ENCODE peak calls at places on chromosomes 11 and 22, in five cellular contexts. K is H1, B is K562, A is GM12878, C is SK-N-SH. F is an unnamed sample.

GRCh38 chr11:28842716-28843115 is 734.5 kb downstream of the METTL15 start:
- DNase-seq in B (no peak), K (no peak), A (no peak), C (no peak), F (no peak)

GRCh38 chr11:36389811-36390210 is 93.7 kb downstream of the PRR5L start:
- DNase-seq in C (no peak), K (no peak), A (no peak), B (no peak), F (no peak)

GRCh38 chr22:22366478-22366988 is 121.9 kb downstream of the VPREB1 start:
- DNase-seq in K (no peak), C (no peak), A (no peak), B (no peak), F (no peak)

GRCh38 chr22:20656902-20657836 is 116.7 kb upstream of the SERPIND1 start:
- DNase-seq in C (no peak), K (peak), A (no peak), B (peak), F (no peak)

GRCh38 chr11:20605602-20606091 is 6.2 kb downstream of the SLC6A5 start:
- DNase-seq in B (no peak), K (no peak), A (no peak), C (no peak), F (no peak)

GRCh38 chr11:15607361-15608036 is 492.8 kb downstream of the INSC start:
- DNase-seq in A (no peak), B (no peak), K (no peak), C (no peak), F (no peak)

GRCh38 chr11:64714664-64715063 is 8.3 kb downstream of the NRXN2 start:
- DNase-seq in A (no peak), K (no peak), B (no peak), C (no peak), F (no peak)

GRCh38 chr22:20015971-20016733 is 471 bp downstream of the ARVCF start:
- DNase-seq in K (peak), B (peak), C (peak), A (no peak), F (peak)

GRCh38 chr11:125193158-125193557 is 28.6 kb downstream of the PKNOX2 start:
- DNase-seq in C (no peak), B (no peak), K (no peak), A (no peak), F (no peak)

GRCh38 chr11:63680842-63681207 is 475 bp upstream of the RTN3 start:
- DNase-seq in K (no peak), B (peak), C (peak), A (no peak), F (no peak)

GRCh38 chr11:111091341-111091740 is 154.2 kb upstream of the POU2AF2 start:
- DNase-seq in B (no peak), A (no peak), C (no peak), K (no peak), F (no peak)

GRCh38 chr11:2466869-2467694 is 22.3 kb downstream of the KCNQ1 start:
- DNase-seq in C (no peak), A (no peak), K (no peak), B (no peak), F (peak)

GRCh38 chr22:44574057-44574456 is 76.0 kb upstream of the RTL6 start:
- DNase-seq in B (no peak), C (no peak), A (no peak), K (no peak), F (no peak)

GRCh38 chr11:34620820-34621792 is at the start of gene EHF:
- DNase-seq in C (no peak), B (no peak), K (no peak), A (no peak), F (no peak)

GRCh38 chr11:130420478-130421198 is 7.8 kb downstream of the ADAMTS8 start:
- DNase-seq in K (no peak), C (no peak), B (no peak), A (no peak), F (no peak)

GRCh38 chr11:94455861-94456260 is 37.8 kb downstream of the MRE11 start:
- DNase-seq in A (no peak), C (no peak), K (no peak), B (no peak), F (no peak)

GRCh38 chr11:108319541-108320145 is 96.8 kb downstream of the ATM start:
- DNase-seq in A (no peak), K (no peak), C (no peak), B (no peak), F (no peak)

GRCh38 chr22:25774575-25775026 is 32.6 kb downstream of the MYO18B start:
- DNase-seq in K (peak), C (peak), A (no peak), B (no peak), F (no peak)

GRCh38 chr11:73308963-73309960 is 1.2 kb downstream of the ARHGEF17 start:
- DNase-seq in K (peak), C (no peak), B (peak), A (no peak), F (peak)

GRCh38 chr22:37245740-37246139 is 1.7 kb upstream of the RAC2 start:
- DNase-seq in B (no peak), C (no peak), K (no peak), A (no peak), F (no peak)

GRCh38 chr22:47295226-47295901 is 532.9 kb downstream of the TBC1D22A start:
- DNase-seq in C (peak), A (no peak), B (no peak), K (no peak), F (no peak)

GRCh38 chr22:26199665-26200064 is 30.4 kb downstream of the SEZ6L start:
- DNase-seq in A (no peak), C (no peak), B (no peak), K (no peak), F (no peak)

GRCh38 chr22:26471522-26471921 is 12.1 kb downstream of the HPS4 start:
- DNase-seq in A (no peak), B (no peak), C (no peak), K (no peak), F (no peak)

GRCh38 chr22:44668190-44668885 is 33.7 kb upstream of the PRR5 start:
- DNase-seq in C (peak), A (no peak), B (no peak), K (peak), F (no peak)

GRCh38 chr11:7524831-7525230 is 11.0 kb downstream of the PPFIBP2 start:
- DNase-seq in B (no peak), A (no peak), C (no peak), K (no peak), F (peak)

GRCh38 chr11:122007611-122008071 is 108.4 kb downstream of the BLID start:
- DNase-seq in K (no peak), A (no peak), B (no peak), C (no peak), F (peak)

GRCh38 chr11:63478896-63479295 is 12.1 kb downstream of the PLAAT5 start:
- DNase-seq in B (peak), C (peak), A (peak), K (peak), F (peak)

GRCh38 chr11:18650859-18651557 is 16.9 kb upstream of the SPTY2D1 start:
- DNase-seq in B (peak), C (peak), A (peak), K (peak), F (peak)

GRCh38 chr11:84438565-84438964 is 1152.4 kb upstream of the CCDC90B start:
- DNase-seq in C (no peak), B (no peak), A (no peak), K (no peak), F (no peak)

GRCh38 chr11:35529971-35530495 is 4.6 kb upstream of the PAMR1 start:
- DNase-seq in A (no peak), K (no peak), C (peak), B (no peak), F (no peak)

GRCh38 chr11:112086422-112087191 is at the start of the genes SDHD and TIMM8B:
- DNase-seq in K (peak), A (peak), C (peak), B (peak), F (peak)

GRCh38 chr11:1852885-1853284 is at the start of gene LSP1:
- DNase-seq in A (peak), K (no peak), B (no peak), C (no peak), F (peak)

GRCh38 chr11:31995525-31996123 is 95.2 kb upstream of the RCN1 start:
- DNase-seq in B (no peak), C (no peak), K (no peak), A (peak), F (no peak)
- TF ChIP-seq GABPA in B (no peak), C (no peak), K (no peak), A (no peak), F (no peak)

GRCh38 chr11:819943-820649 is 1.4 kb downstream of the PNPLA2 start:
- DNase-seq in C (peak), A (no peak), K (peak), B (peak), F (peak)

GRCh38 chr11:818396-819128 is at the start of gene PNPLA2:
- DNase-seq in B (no peak), A (no peak), C (no peak), K (peak), F (no peak)

GRCh38 chr11:820655-821512 is 2.2 kb downstream of the PNPLA2 start:
- DNase-seq in A (no peak), B (no peak), K (no peak), C (no peak), F (no peak)

GRCh38 chr11:821513-822371 is 3.0 kb downstream of the PNPLA2 start:
- DNase-seq in A (no peak), K (no peak), C (no peak), B (no peak), F (no peak)

DNA sequence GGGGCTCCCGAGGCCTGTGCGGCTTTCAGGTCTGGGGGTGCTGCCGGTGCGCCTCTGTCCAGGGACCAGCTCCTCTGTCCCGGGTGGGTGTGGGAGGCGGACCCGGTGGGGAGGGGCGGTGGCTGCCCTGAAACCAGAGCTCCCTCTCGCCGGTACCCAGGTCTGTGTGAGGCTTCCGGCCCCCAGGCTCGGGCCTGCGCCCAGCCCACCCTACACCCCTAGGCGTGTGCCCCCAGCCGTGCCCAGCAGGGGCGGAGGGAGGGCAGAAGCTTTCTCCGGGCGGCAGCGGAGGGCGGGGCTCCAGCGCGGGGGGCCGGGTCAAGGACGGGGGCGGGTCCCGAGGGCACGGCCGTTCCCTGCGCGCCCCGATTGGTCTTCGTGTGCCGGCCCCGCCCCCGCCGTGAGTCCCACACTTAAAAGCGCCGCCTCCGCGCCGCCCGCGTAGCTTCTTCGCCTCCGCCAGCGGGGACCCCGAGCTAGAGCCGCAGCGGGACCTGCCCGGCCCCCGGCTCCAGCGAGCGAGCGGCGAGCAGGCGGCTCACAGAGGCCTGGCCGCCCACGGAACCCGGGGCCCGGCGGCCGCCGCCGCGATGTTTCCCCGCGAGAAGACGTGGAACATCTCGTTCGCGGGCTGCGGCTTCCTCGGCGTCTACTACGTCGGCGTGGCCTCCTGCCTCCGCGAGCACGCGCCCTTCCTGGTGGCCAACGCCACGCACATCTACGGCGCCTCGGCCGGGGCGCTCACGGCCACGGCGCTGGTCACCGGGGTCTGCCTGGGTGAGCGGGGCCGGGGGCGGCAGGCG is 616 bp downstream of the PNPLA2 start:
- DNase-seq in B (peak), C (peak), K (peak), A (no peak), F (peak)
- TF ChIP-seq GABPA in B (no peak), C (no peak), K (no peak), A (no peak), F (no peak)

GRCh38 chr11:10019906-10020682 is 273.9 kb downstream of the SBF2 start:
- DNase-seq in C (no peak), K (no peak), B (no peak), A (no peak), F (peak)

GRCh38 chr11:10012068-10012467 is 282.0 kb downstream of the SBF2 start:
- DNase-seq in K (no peak), B (no peak), A (no peak), C (no peak), F (no peak)

GRCh38 chr11:10022764-10023163 is 271.3 kb downstream of the SBF2 start:
- DNase-seq in K (no peak), B (no peak), C (no peak), A (no peak), F (no peak)

GRCh38 chr11:10021563-10021962 is 272.5 kb downstream of the SBF2 start:
- DNase-seq in A (no peak), C (peak), B (peak), K (no peak), F (no peak)

GRCh38 chr11:10017050-10017449 is 277.0 kb downstream of the SBF2 start:
- DNase-seq in C (no peak), K (no peak), B (no peak), A (no peak), F (no peak)
- TF ChIP-seq GABPA in C (no peak), K (no peak), B (no peak), A (no peak), F (no peak)

DNA sequence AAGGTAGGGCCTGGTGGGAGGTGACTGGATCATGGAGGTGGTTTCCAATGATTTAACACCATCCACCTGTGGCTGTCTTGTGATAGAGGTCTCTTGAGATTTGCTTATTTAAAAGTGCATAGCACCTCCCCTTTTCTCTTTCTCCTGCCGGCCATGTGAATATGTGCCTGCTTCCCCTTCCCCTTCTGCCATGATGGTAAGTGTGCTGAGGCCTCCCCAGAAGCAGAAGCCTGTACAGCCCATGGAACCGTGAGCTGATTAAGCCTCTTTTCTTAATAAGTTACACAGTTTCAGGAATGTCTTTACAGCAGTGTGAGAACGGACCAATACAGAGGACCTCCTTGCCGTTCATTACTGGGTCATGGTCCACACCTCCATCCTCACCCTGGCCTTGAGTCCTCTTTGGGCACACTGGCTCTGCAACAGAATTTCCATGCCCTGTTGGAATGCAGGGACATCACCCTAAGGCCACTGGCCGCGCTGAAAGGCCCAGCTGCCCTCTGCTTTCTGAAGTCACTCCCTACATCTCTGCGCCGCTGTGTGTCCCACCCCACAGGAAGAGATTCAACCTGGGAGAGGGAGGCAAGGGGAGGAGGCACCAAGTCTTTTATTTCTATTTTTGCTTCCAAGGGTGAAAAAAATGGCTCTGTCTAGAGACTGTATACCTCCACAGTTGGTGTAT is 49.0 kb upstream of the DKK3 start:
- DNase-seq in B (no peak), K (no peak), A (no peak), C (no peak), F (no peak)
- TF ChIP-seq GABPA in B (no peak), K (no peak), A (no peak), C (no peak), F (no peak)